ENCODE peak calls at places on chromosomes 16 and 17, in five cellular contexts. B is thoracic aorta, J is ovary, V is GM06990, F is LoVo. P is an unnamed sample.

GRCh38 chr17:78092794-78093324 is 35.7 kb downstream of the TMC6 start:
- DNase-seq in B (no peak), V (no peak), F (no peak), J (no peak), P (no peak)

GRCh38 chr16:70737377-70738082 is 51.7 kb upstream of the MTSS2 start:
- DNase-seq in F (no peak), B (no peak), J (peak), V (peak), P (no peak)

GRCh38 chr17:15031971-15032370 is 233.2 kb downstream of the PMP22 start:
- DNase-seq in V (no peak), F (no peak), J (no peak), B (no peak), P (no peak)

GRCh38 chr16:75415169-75415908 is 18.0 kb downstream of the CFDP1 start:
- DNase-seq in F (no peak), B (no peak), J (no peak), V (no peak), P (no peak)

GRCh38 chr17:18224428-18225120 is 861 bp upstream of the LLGL1 start:
- DNase-seq in J (peak), F (no peak), B (no peak), V (no peak), P (no peak)

GRCh38 chr16:2535644-2536021 is 2.2 kb upstream of the PDPK1 start:
- DNase-seq in V (no peak), B (no peak), F (no peak), J (peak), P (no peak)

GRCh38 chr17:76262732-76263344 is 2.3 kb upstream of the UBALD2 start:
- DNase-seq in V (peak), F (peak), B (no peak), J (no peak), P (peak)

GRCh38 chr16:78749745-78750268 is 650.4 kb downstream of the WWOX start:
- DNase-seq in V (peak), F (no peak), B (no peak), J (no peak), P (no peak)